ENCODE peak calls at places on chromosome 6, in four cellular contexts. N is fibroblast of lung; Q is activated gamma-delta T cell treated with Interleukin-2 at 50 U/mL for 16 hours; L is activated naive CD4-positive, alpha-beta T cell treated with anti-CD3 and anti-CD28 coated beads, Interleukin-2, amount 10 ng/mL, durations not matched to agents 7 days and 5 days. K is an unnamed sample.

GRCh38 chr6:33290459-33290858 is 1.1 kb downstream of the PFDN6 start:
- DNase-seq in N (no peak), Q (no peak), L (no peak), K (no peak)

GRCh38 chr6:153043719-153044118 is 41.2 kb upstream of the MTRF1L start:
- DNase-seq in N (no peak), Q (no peak), L (no peak), K (no peak)

GRCh38 chr6:52724406-52725121 is 38.7 kb downstream of the GSTA2 start:
- DNase-seq in N (peak), Q (peak), L (peak), K (peak)

GRCh38 chr6:162538643-162539064 is 188.9 kb downstream of the PRKN start:
- DNase-seq in N (no peak), Q (no peak), L (no peak), K (no peak)

GRCh38 chr6:122049341-122049740 is 350.1 kb upstream of the HSF2 start:
- DNase-seq in N (peak), Q (no peak), L (no peak), K (no peak)

GRCh38 chr6:4910060-4910746 is 93.6 kb downstream of the RPP40 start:
- DNase-seq in N (peak), Q (no peak), L (no peak), K (no peak)

GRCh38 chr6:83198486-83199172 is 5.5 kb downstream of the RWDD2A start:
- DNase-seq in N (peak), Q (no peak), L (no peak), K (no peak)

GRCh38 chr6:2895072-2895471 is 8.0 kb downstream of the SERPINB9 start:
- DNase-seq in N (no peak), Q (no peak), L (no peak), K (no peak)

GRCh38 chr6:90098025-90098474 is 198.6 kb downstream of the BACH2 start:
- DNase-seq in N (peak), Q (no peak), L (peak), K (peak)

GRCh38 chr6:33456156-33456555 is 1.8 kb downstream of the ZBTB9 start:
- DNase-seq in N (no peak), Q (no peak), L (no peak), K (no peak)

GRCh38 chr6:159174263-159174974 is 5.2 kb downstream of the FNDC1 start:
- DNase-seq in N (peak), Q (peak), L (peak), K (peak)

GRCh38 chr6:39493174-39493573 is 170.7 kb upstream of the KCNK16 start:
- DNase-seq in N (peak), Q (no peak), L (no peak), K (no peak)

GRCh38 chr6:167497387-167498056 is 172.6 kb downstream of the TTLL2 start:
- DNase-seq in N (no peak), Q (no peak), L (no peak), K (no peak)

GRCh38 chr6:167985205-167985604 is 12.3 kb upstream of the KIF25 start:
- DNase-seq in N (no peak), Q (no peak), L (no peak), K (no peak)

GRCh38 chr6:26299286-26300042 is 65.5 kb upstream of the BTN3A2 start:
- DNase-seq in N (peak), Q (no peak), L (no peak), K (no peak)

GRCh38 chr6:7640607-7641577 is 50.9 kb downstream of the SNRNP48 start:
- DNase-seq in N (peak), Q (no peak), L (no peak), K (no peak)

GRCh38 chr6:28657756-28658465 is 132.2 kb downstream of the GPX5 start:
- DNase-seq in N (peak), Q (no peak), L (peak), K (no peak)

GRCh38 chr6:22466665-22467064 is 102.7 kb upstream of the HDGFL1 start:
- DNase-seq in N (no peak), Q (no peak), L (no peak), K (no peak)

GRCh38 chr6:14282854-14283505 is 165.4 kb downstream of the CD83 start:
- DNase-seq in N (no peak), Q (no peak), L (no peak), K (no peak)

GRCh38 chr6:10419749-10420545 is 5.1 kb upstream of the TFAP2A start:
- DNase-seq in N (no peak), Q (no peak), L (no peak), K (no peak)

GRCh38 chr6:112153926-112154621 is 66.7 kb downstream of the FAM229B start:
- DNase-seq in N (peak), Q (no peak), L (no peak), K (no peak)

GRCh38 chr6:3596736-3597135 is 139.9 kb upstream of the SLC22A23 start:
- DNase-seq in N (no peak), Q (no peak), L (no peak), K (no peak)

GRCh38 chr6:18042536-18043145 is 55.2 kb upstream of the KIF13A start:
- DNase-seq in N (no peak), Q (no peak), L (no peak), K (no peak)

GRCh38 chr6:11650297-11650696 is 112.7 kb downstream of the TMEM170B start:
- DNase-seq in N (peak), Q (no peak), L (no peak), K (no peak)

GRCh38 chr6:43980004-43980795 is 147.1 kb downstream of the MRPL14 start:
- DNase-seq in N (no peak), Q (no peak), L (peak), K (no peak)

GRCh38 chr6:7727150-7727950 is 1.5 kb downstream of the BMP6 start:
- DNase-seq in N (peak), Q (no peak), L (peak), K (no peak)

GRCh38 chr6:37698264-37699137 is 818 bp upstream of the MDGA1 start:
- DNase-seq in N (no peak), Q (peak), L (peak), K (no peak)

GRCh38 chr6:56324396-56324795 is 77.0 kb upstream of the COL21A1 start:
- DNase-seq in N (no peak), Q (no peak), L (no peak), K (no peak)

GRCh38 chr6:2771021-2771558 is 5.9 kb downstream of the WRNIP1 start:
- DNase-seq in N (no peak), Q (no peak), L (no peak), K (no peak)

GRCh38 chr6:149723262-149723661 is 5.4 kb upstream of the LATS1 start:
- DNase-seq in N (no peak), Q (no peak), L (no peak), K (no peak)

GRCh38 chr6:21909321-21909720 is 315.8 kb downstream of the SOX4 start:
- DNase-seq in N (no peak), Q (no peak), L (no peak), K (no peak)

GRCh38 chr6:13304580-13305255 is 23.6 kb downstream of the TBC1D7 start:
- DNase-seq in N (no peak), Q (no peak), L (no peak), K (no peak)

GRCh38 chr6:148405893-148406292 is 63.3 kb downstream of the SASH1 start:
- DNase-seq in N (no peak), Q (no peak), L (no peak), K (no peak)

GRCh38 chr6:5764401-5764955 is 242.2 kb downstream of the NRN1 start:
- DNase-seq in N (peak), Q (no peak), L (no peak), K (no peak)

GRCh38 chr6:156687875-156688549 is 89.2 kb upstream of the ARID1B start:
- DNase-seq in N (peak), Q (no peak), L (no peak), K (no peak)

GRCh38 chr6:129844118-129844891 is 16.8 kb downstream of the TMEM244 start:
- DNase-seq in N (peak), Q (no peak), L (no peak), K (no peak)